ENCODE peak calls at places on chromosome 9, in eight cellular contexts. One of them, this sample, is unnamed.

GRCh38 chr9:136867480-136867879 is 1.4 kb upstream of the EDF1 start:
- DNase-seq in D721Med: no peak
- DNase-seq in bronchial epithelial cell: no peak
- DNase-seq in NCI-H446: no peak
- DNase-seq in activated T-cell treated with anti-CD3 and anti-CD28 coated beads for 48 hours: no peak
- DNase-seq in Daoy: no peak
- DNase-seq in right atrium auricular region: no peak
- DNase-seq in neural crest cell: no peak
- DNase-seq in this sample: no peak

GRCh38 chr9:13436591-13436990 is 157.1 kb upstream of the MPDZ start:
- DNase-seq in D721Med: no peak
- DNase-seq in bronchial epithelial cell: no peak
- DNase-seq in NCI-H446: peak
- DNase-seq in activated T-cell treated with anti-CD3 and anti-CD28 coated beads for 48 hours: no peak
- DNase-seq in Daoy: no peak
- DNase-seq in right atrium auricular region: no peak
- DNase-seq in neural crest cell: no peak
- DNase-seq in this sample: no peak

GRCh38 chr9:36074870-36075532 is 38.3 kb downstream of the RECK start:
- DNase-seq in D721Med: no peak
- DNase-seq in bronchial epithelial cell: peak
- DNase-seq in NCI-H446: peak
- DNase-seq in activated T-cell treated with anti-CD3 and anti-CD28 coated beads for 48 hours: no peak
- DNase-seq in Daoy: peak
- DNase-seq in right atrium auricular region: peak
- DNase-seq in neural crest cell: no peak
- DNase-seq in this sample: peak

GRCh38 chr9:18126776-18127175 is 347.2 kb upstream of the ADAMTSL1 start:
- DNase-seq in D721Med: no peak
- DNase-seq in bronchial epithelial cell: no peak
- DNase-seq in NCI-H446: peak
- DNase-seq in activated T-cell treated with anti-CD3 and anti-CD28 coated beads for 48 hours: no peak
- DNase-seq in Daoy: no peak
- DNase-seq in right atrium auricular region: no peak
- DNase-seq in neural crest cell: no peak
- DNase-seq in this sample: no peak

GRCh38 chr9:133067006-133067405 is 5.2 kb downstream of the CEL start:
- DNase-seq in D721Med: no peak
- DNase-seq in bronchial epithelial cell: no peak
- DNase-seq in NCI-H446: no peak
- DNase-seq in activated T-cell treated with anti-CD3 and anti-CD28 coated beads for 48 hours: no peak
- DNase-seq in Daoy: no peak
- DNase-seq in right atrium auricular region: no peak
- DNase-seq in neural crest cell: no peak
- DNase-seq in this sample: no peak

GRCh38 chr9:93024986-93025630 is 33.4 kb upstream of the SUSD3 start:
- DNase-seq in D721Med: no peak
- DNase-seq in bronchial epithelial cell: no peak
- DNase-seq in NCI-H446: no peak
- DNase-seq in activated T-cell treated with anti-CD3 and anti-CD28 coated beads for 48 hours: no peak
- DNase-seq in Daoy: no peak
- DNase-seq in right atrium auricular region: no peak
- DNase-seq in neural crest cell: no peak
- DNase-seq in this sample: no peak

GRCh38 chr9:5446451-5447236 is 3.7 kb upstream of the CD274 start:
- DNase-seq in D721Med: no peak
- DNase-seq in bronchial epithelial cell: peak
- DNase-seq in NCI-H446: no peak
- DNase-seq in activated T-cell treated with anti-CD3 and anti-CD28 coated beads for 48 hours: no peak
- DNase-seq in Daoy: peak
- DNase-seq in right atrium auricular region: no peak
- DNase-seq in neural crest cell: no peak
- DNase-seq in this sample: no peak

GRCh38 chr9:104941597-104941996 is 13.6 kb upstream of the ABCA1 start:
- DNase-seq in D721Med: no peak
- DNase-seq in bronchial epithelial cell: no peak
- DNase-seq in NCI-H446: no peak
- DNase-seq in activated T-cell treated with anti-CD3 and anti-CD28 coated beads for 48 hours: no peak
- DNase-seq in Daoy: no peak
- DNase-seq in right atrium auricular region: no peak
- DNase-seq in neural crest cell: no peak
- DNase-seq in this sample: no peak

GRCh38 chr9:109098960-109099308 is 20.8 kb downstream of the TMEM245 start:
- DNase-seq in D721Med: no peak
- DNase-seq in bronchial epithelial cell: no peak
- DNase-seq in NCI-H446: no peak
- DNase-seq in activated T-cell treated with anti-CD3 and anti-CD28 coated beads for 48 hours: no peak
- DNase-seq in Daoy: no peak
- DNase-seq in right atrium auricular region: no peak
- DNase-seq in neural crest cell: no peak
- DNase-seq in this sample: no peak

GRCh38 chr9:38619556-38620447 is 594 bp downstream of the ANKRD18A start:
- DNase-seq in D721Med: no peak
- DNase-seq in bronchial epithelial cell: no peak
- DNase-seq in NCI-H446: no peak
- DNase-seq in activated T-cell treated with anti-CD3 and anti-CD28 coated beads for 48 hours: peak
- DNase-seq in Daoy: no peak
- DNase-seq in right atrium auricular region: no peak
- DNase-seq in neural crest cell: peak
- DNase-seq in this sample: no peak

GRCh38 chr9:16867571-16868311 is 2.7 kb downstream of the BNC2 start:
- DNase-seq in D721Med: no peak
- DNase-seq in bronchial epithelial cell: peak
- DNase-seq in NCI-H446: no peak
- DNase-seq in activated T-cell treated with anti-CD3 and anti-CD28 coated beads for 48 hours: no peak
- DNase-seq in Daoy: peak
- DNase-seq in right atrium auricular region: peak
- DNase-seq in neural crest cell: no peak
- DNase-seq in this sample: no peak

GRCh38 chr9:87950765-87951488 is 23.4 kb downstream of the CDK20 start:
- DNase-seq in D721Med: no peak
- DNase-seq in bronchial epithelial cell: peak
- DNase-seq in NCI-H446: peak
- DNase-seq in activated T-cell treated with anti-CD3 and anti-CD28 coated beads for 48 hours: no peak
- DNase-seq in Daoy: peak
- DNase-seq in right atrium auricular region: no peak
- DNase-seq in neural crest cell: no peak
- DNase-seq in this sample: peak

GRCh38 chr9:36823934-36824333 is 210.1 kb downstream of the PAX5 start:
- DNase-seq in D721Med: no peak
- DNase-seq in bronchial epithelial cell: no peak
- DNase-seq in NCI-H446: no peak
- DNase-seq in activated T-cell treated with anti-CD3 and anti-CD28 coated beads for 48 hours: no peak
- DNase-seq in Daoy: no peak
- DNase-seq in right atrium auricular region: no peak
- DNase-seq in neural crest cell: no peak
- DNase-seq in this sample: no peak

GRCh38 chr9:3397726-3398125 is 128.1 kb downstream of the RFX3 start:
- DNase-seq in D721Med: no peak
- DNase-seq in bronchial epithelial cell: no peak
- DNase-seq in NCI-H446: no peak
- DNase-seq in activated T-cell treated with anti-CD3 and anti-CD28 coated beads for 48 hours: no peak
- DNase-seq in Daoy: no peak
- DNase-seq in right atrium auricular region: no peak
- DNase-seq in neural crest cell: no peak
- DNase-seq in this sample: no peak

GRCh38 chr9:26975728-26976707 is 19.8 kb downstream of the IFT74 start:
- DNase-seq in D721Med: no peak
- DNase-seq in bronchial epithelial cell: peak
- DNase-seq in NCI-H446: peak
- DNase-seq in activated T-cell treated with anti-CD3 and anti-CD28 coated beads for 48 hours: no peak
- DNase-seq in Daoy: peak
- DNase-seq in right atrium auricular region: no peak
- DNase-seq in neural crest cell: peak
- DNase-seq in this sample: peak

GRCh38 chr9:2101524-2101923 is 86.4 kb downstream of the SMARCA2 start:
- DNase-seq in D721Med: no peak
- DNase-seq in bronchial epithelial cell: no peak
- DNase-seq in NCI-H446: no peak
- DNase-seq in activated T-cell treated with anti-CD3 and anti-CD28 coated beads for 48 hours: no peak
- DNase-seq in Daoy: no peak
- DNase-seq in right atrium auricular region: no peak
- DNase-seq in neural crest cell: no peak
- DNase-seq in this sample: no peak